ENCODE peak calls at places on chromosomes 12 and 14, in four cellular contexts. S is H9, F is psoas muscle, W is MM.1S. R is an unnamed sample.

GRCh38 chr12:63093711-63094110 is 57.3 kb downstream of the AVPR1A start:
- DNase-seq in S (no peak), F (no peak), W (no peak), R (no peak)

GRCh38 chr12:45191239-45191638 is 24.7 kb upstream of the ANO6 start:
- DNase-seq in S (no peak), F (no peak), W (no peak), R (peak)

GRCh38 chr12:4269279-4269991 is 4.1 kb upstream of the CCND2 start:
- DNase-seq in S (peak), F (peak), W (peak), R (peak)

GRCh38 chr14:23182372-23183014 is 967 bp downstream of the SLC7A8 start:
- DNase-seq in S (peak), F (peak), W (peak), R (peak)

GRCh38 chr12:26823391-26823790 is 9.6 kb downstream of the ITPR2 start:
- DNase-seq in S (no peak), F (no peak), W (no peak), R (no peak)

GRCh38 chr12:6376079-6376941 is 947 bp upstream of the SCNN1A start:
- DNase-seq in S (peak), F (peak), W (no peak), R (peak)

GRCh38 chr12:5083955-5084849 is 40.5 kb downstream of the KCNA5 start:
- DNase-seq in S (no peak), F (no peak), W (peak), R (peak)

GRCh38 chr12:72072613-72073212 is 134.1 kb downstream of the TPH2 start:
- DNase-seq in S (no peak), F (no peak), W (no peak), R (no peak)

GRCh38 chr14:100634026-100634425 is 46.8 kb upstream of the BEGAIN start:
- DNase-seq in S (no peak), F (no peak), W (no peak), R (no peak)

GRCh38 chr12:62725781-62726180 is 209.2 kb downstream of the PPM1H start:
- DNase-seq in S (no peak), F (no peak), W (no peak), R (no peak)

GRCh38 chr12:128644664-128645296 is 179.0 kb downstream of the SLC15A4 start:
- DNase-seq in S (peak), F (no peak), W (no peak), R (no peak)

GRCh38 chr14:70663707-70664179 is 22.0 kb downstream of the TTC9 start:
- DNase-seq in S (no peak), F (peak), W (no peak), R (no peak)

GRCh38 chr14:102507891-102508312 is 1.7 kb downstream of the ANKRD9 start:
- DNase-seq in S (peak), F (no peak), W (no peak), R (no peak)
- H3K27ac ChIP-seq in S (no peak), F (peak), W (no peak), R (peak)

GRCh38 chr14:32189806-32190205 is 12.0 kb upstream of the RNU6-7 start:
- DNase-seq in S (no peak), F (no peak), W (no peak), R (no peak)
- TF ChIP-seq CTCF in S (no peak), F (no peak), W (no peak), R (no peak)

GRCh38 chr12:2842948-2843347 is 8.1 kb upstream of the NRIP2 start:
- DNase-seq in S (no peak), F (no peak), W (no peak), R (no peak)
- H3K27ac ChIP-seq in S (no peak), F (no peak), W (no peak), R (no peak)

GRCh38 chr12:76688001-76688400 is 75.9 kb upstream of the ZDHHC17 start:
- DNase-seq in S (no peak), F (no peak), W (no peak), R (no peak)

GRCh38 chr12:76694369-76694768 is 69.5 kb upstream of the ZDHHC17 start:
- DNase-seq in S (no peak), F (peak), W (no peak), R (no peak)

GRCh38 chr12:76690916-76691700 is 72.8 kb upstream of the ZDHHC17 start:
- DNase-seq in S (no peak), F (no peak), W (no peak), R (no peak)

GRCh38 chr12:76685246-76685678 is 78.7 kb upstream of the ZDHHC17 start:
- DNase-seq in S (peak), F (peak), W (no peak), R (no peak)

DNA sequence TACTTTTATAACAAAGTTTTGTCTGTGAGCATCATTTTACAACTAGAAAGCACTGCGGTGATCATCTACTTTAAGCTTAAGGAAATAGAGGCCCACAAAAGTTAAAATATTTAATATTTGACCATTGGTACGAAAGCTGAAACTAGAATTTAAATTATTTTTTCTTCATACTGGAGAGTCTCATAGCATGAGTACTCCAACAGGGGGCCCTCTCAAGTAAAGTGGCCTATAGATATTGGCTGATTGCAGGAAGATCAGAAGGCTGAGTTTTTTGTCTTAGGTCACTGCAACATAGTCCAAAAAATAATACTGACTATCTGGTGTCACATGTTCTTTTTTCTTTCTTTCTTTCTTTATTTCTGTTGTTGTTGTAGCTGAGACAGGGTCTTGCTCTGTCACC is 75.3 kb upstream of the ZDHHC17 start:
- DNase-seq in S (no peak), F (no peak), W (no peak), R (no peak)
- TF ChIP-seq CTCF in S (peak), F (no peak), W (peak), R (no peak)